ENCODE peak calls at places on chromosomes 12 and 14, in seven cellular contexts. X is neural progenitor cell, H is pancreas, M is mesothelial cell of epicardium, F is endothelial cell, Q is choroid plexus epithelial cell, W is GM13977. Z is an unnamed sample.

GRCh38 chr14:37890095-37890494 is 294.7 kb downstream of the TTC6 start:
- DNase-seq in W (no peak), H (no peak), Q (peak), X (no peak), F (no peak), M (no peak), Z (no peak)

GRCh38 chr12:124177951-124178316 is 117.0 kb upstream of the RFLNA start:
- DNase-seq in H (no peak), X (no peak), W (no peak), Q (no peak), M (no peak), F (no peak), Z (no peak)

GRCh38 chr12:49838973-49839633 is 3.8 kb downstream of the BCDIN3D start:
- DNase-seq in M (no peak), H (no peak), X (peak), F (peak), W (peak), Q (peak), Z (peak)

GRCh38 chr14:48967419-48967818 is 618.8 kb downstream of the RPS29 start:
- DNase-seq in Q (no peak), F (no peak), X (no peak), M (no peak), W (no peak), H (no peak), Z (no peak)

GRCh38 chr12:104201238-104202001 is 14.2 kb upstream of the TXNRD1 start:
- DNase-seq in M (no peak), Q (peak), W (peak), X (peak), F (peak), H (no peak), Z (peak)

GRCh38 chr12:22738945-22739344 is 114.0 kb downstream of the ETNK1 start:
- DNase-seq in F (no peak), X (no peak), W (no peak), H (no peak), Q (peak), M (no peak), Z (no peak)

GRCh38 chr12:82625523-82625922 is 61.2 kb upstream of the TMTC2 start:
- DNase-seq in X (peak), M (no peak), F (no peak), W (no peak), H (no peak), Q (no peak), Z (no peak)

GRCh38 chr14:29743566-29743965 is 184.1 kb downstream of the PRKD1 start:
- DNase-seq in F (no peak), X (no peak), W (no peak), M (no peak), Q (no peak), H (no peak), Z (no peak)

GRCh38 chr14:91438845-91439244 is 21.2 kb upstream of the CCDC88C start:
- DNase-seq in M (no peak), F (no peak), X (no peak), Q (no peak), W (no peak), H (no peak), Z (no peak)

GRCh38 chr14:77965919-77966435 is 166.1 kb downstream of the ADCK1 start:
- DNase-seq in H (peak), X (peak), F (peak), Q (peak), M (no peak), W (peak), Z (peak)

GRCh38 chr12:7130791-7131501 is 775 bp downstream of the CLSTN3 start:
- DNase-seq in F (peak), Q (peak), M (no peak), W (peak), H (peak), X (peak), Z (peak)

GRCh38 chr12:2997989-2998670 is 38.9 kb downstream of the TEAD4 start:
- DNase-seq in H (no peak), Q (no peak), W (no peak), F (no peak), X (no peak), M (no peak), Z (no peak)

GRCh38 chr12:66189476-66189823 is 436 bp downstream of the IRAK3 start:
- DNase-seq in X (no peak), Q (peak), W (no peak), M (no peak), H (no peak), F (no peak), Z (no peak)

GRCh38 chr14:104224516-104225281 is 86.3 kb downstream of the KIF26A start:
- DNase-seq in F (peak), M (no peak), X (peak), H (no peak), Q (peak), W (peak), Z (peak)

GRCh38 chr12:53236443-53237111 is 4.6 kb upstream of the RARG start:
- DNase-seq in H (peak), M (no peak), F (no peak), X (no peak), W (no peak), Q (no peak), Z (peak)

GRCh38 chr12:48021485-48022179 is 17.4 kb upstream of the COL2A1 start:
- DNase-seq in H (no peak), X (peak), W (no peak), M (no peak), Q (no peak), F (no peak), Z (no peak)

GRCh38 chr14:33564774-33565630 is 385.9 kb downstream of the EGLN3 start:
- DNase-seq in Q (peak), X (no peak), H (no peak), F (peak), W (peak), M (no peak), Z (no peak)

GRCh38 chr12:95762123-95762785 is 28.3 kb downstream of the NTN4 start:
- DNase-seq in F (no peak), W (no peak), M (no peak), Q (no peak), H (no peak), X (no peak), Z (no peak)

GRCh38 chr12:95764848-95765247 is 25.7 kb downstream of the NTN4 start:
- DNase-seq in Q (peak), W (no peak), X (no peak), H (no peak), F (no peak), M (no peak), Z (no peak)

GRCh38 chr12:95760371-95760770 is 30.2 kb downstream of the NTN4 start:
- DNase-seq in Q (no peak), M (no peak), W (no peak), H (no peak), X (no peak), F (no peak), Z (no peak)

GRCh38 chr12:95766356-95767019 is 24.1 kb downstream of the NTN4 start:
- DNase-seq in M (no peak), W (no peak), X (no peak), Q (no peak), H (no peak), F (no peak), Z (no peak)

DNA sequence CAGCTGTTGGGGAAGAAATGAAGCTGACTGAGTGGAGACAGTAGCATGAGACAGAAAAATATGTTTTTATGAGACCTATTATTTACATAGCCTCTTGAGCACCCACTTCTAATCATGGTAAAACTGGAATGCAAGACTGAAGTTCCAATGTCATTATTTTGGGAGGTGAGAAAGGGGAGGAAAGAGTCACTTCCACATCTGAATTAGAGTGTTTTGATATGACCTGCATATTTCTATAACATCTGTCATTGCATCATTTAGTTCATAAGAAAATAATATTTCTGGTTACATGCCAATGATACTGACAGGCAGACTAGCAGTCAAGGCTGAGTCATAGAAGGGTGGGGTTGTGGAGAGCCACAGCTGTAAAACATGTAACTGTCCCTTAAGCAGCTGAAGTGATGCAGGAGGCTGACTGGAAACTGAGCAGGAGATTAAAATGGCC is 26.7 kb downstream of the NTN4 start:
- DNase-seq in Q (peak), F (no peak), W (no peak), H (no peak), M (no peak), X (no peak), Z (peak)
- TF ChIP-seq CTCF in Q (no peak), F (no peak), W (no peak), H (no peak), M (no peak), X (no peak), Z (no peak)

GRCh38 chr12:30286345-30286926 is 409.2 kb downstream of the IPO8 start:
- DNase-seq in Q (peak), X (peak), H (no peak), W (no peak), F (peak), M (no peak), Z (no peak)
- TF ChIP-seq CTCF in Q (peak), X (peak), H (no peak), W (peak), F (peak), M (peak), Z (no peak)

GRCh38 chr12:132194056-132194455 is 49.8 kb downstream of the NOC4L start:
- DNase-seq in X (peak), H (no peak), F (no peak), M (no peak), W (no peak), Q (peak), Z (peak)
- TF ChIP-seq CTCF in X (peak), H (no peak), F (peak), M (peak), W (peak), Q (peak), Z (peak)

GRCh38 chr12:107092669-107093546 is 441 bp downstream of the CRY1 start:
- DNase-seq in X (peak), M (peak), Q (peak), H (peak), W (no peak), F (peak), Z (peak)
- TF ChIP-seq CTCF in X (no peak), M (no peak), Q (no peak), H (no peak), W (no peak), F (no peak), Z (no peak)